ENCODE peak calls at places on chromosomes 3 and 15, in six cellular contexts. B is H9, J is IMR-90, P is neuronal stem cell, G is H1, F is trophoblast cell. Y is an unnamed sample.
A peak's percentile ranks its signal among the peaks of the same experiment; 100 is the strongest.

GRCh38 chr15:73386886-73387506 is 18.2 kb upstream of the HCN4 start:
- DNase-seq in B (no peak), J (no peak), P (no peak), G (no peak), F (no peak), Y (no peak)

GRCh38 chr3:125317761-125318496 is 57.2 kb downstream of the ZNF148 start:
- DNase-seq in B (no peak), J (peak; percentile 61), P (no peak), G (no peak), F (no peak), Y (no peak)

GRCh38 chr15:59160880-59161593 is 45.6 kb upstream of the LDHAL6B start:
- DNase-seq in B (peak; percentile 83), J (peak; percentile 20), P (no peak), G (peak; percentile 73), F (no peak), Y (peak; percentile 34)

GRCh38 chr3:127288921-127289645 is 1.2 kb upstream of the PRR20G start:
- DNase-seq in B (peak; percentile 64), J (no peak), P (no peak), G (no peak), F (no peak), Y (no peak)

GRCh38 chr3:185623909-185624308 is 37.8 kb downstream of the SENP2 start:
- DNase-seq in B (no peak), J (peak; percentile 20), P (no peak), G (no peak), F (no peak), Y (no peak)

GRCh38 chr3:186668426-186668825 is 2.6 kb downstream of the HRG start:
- DNase-seq in B (no peak), J (no peak), P (no peak), G (peak; percentile 16), F (no peak), Y (no peak)

GRCh38 chr3:188584958-188585689 is 431.2 kb downstream of the LPP start:
- DNase-seq in B (no peak), J (peak; percentile 10), P (no peak), G (no peak), F (no peak), Y (peak; percentile 20)

GRCh38 chr3:186783731-186784515 is 546 bp downstream of the EIF4A2 start:
- DNase-seq in B (peak; percentile 58), J (peak; percentile 64), P (peak; percentile 70), G (peak; percentile 66), F (peak; percentile 72), Y (peak; percentile 82)

GRCh38 chr3:45890405-45890804 is 4.1 kb downstream of the CCR9 start:
- DNase-seq in B (no peak), J (no peak), P (no peak), G (no peak), F (no peak), Y (no peak)

GRCh38 chr3:31135546-31135945 is 241.1 kb upstream of the GADL1 start:
- DNase-seq in B (no peak), J (no peak), P (no peak), G (no peak), F (no peak), Y (no peak)

GRCh38 chr3:134614955-134615354 is 35.9 kb downstream of the KY start:
- DNase-seq in B (no peak), J (peak; percentile 41), P (no peak), G (no peak), F (no peak), Y (peak; percentile 7)

GRCh38 chr3:120169407-120169806 is 75.2 kb upstream of the GSK3B start:
- DNase-seq in B (no peak), J (no peak), P (no peak), G (no peak), F (no peak), Y (no peak)

GRCh38 chr15:73873889-73874511 is 636 bp downstream of the TBC1D21 start:
- DNase-seq in B (peak; percentile 24), J (peak; percentile 68), P (peak; percentile 41), G (no peak), F (peak; percentile 26), Y (peak; percentile 62)

GRCh38 chr3:194138732-194139084 is 2.8 kb downstream of the HES1 start:
- DNase-seq in B (no peak), J (peak; percentile 56), P (no peak), G (no peak), F (no peak), Y (no peak)

GRCh38 chr15:85752591-85752990 is 42.1 kb downstream of the KLHL25 start:
- DNase-seq in B (peak; percentile 32), J (no peak), P (no peak), G (no peak), F (no peak), Y (no peak)

GRCh38 chr15:100918690-100919480 is at the start of gene LRRK1:
- DNase-seq in B (no peak), J (peak; percentile 40), P (no peak), G (peak; percentile 66), F (peak; percentile 23), Y (peak; percentile 55)

GRCh38 chr3:65170357-65171090 is 482.7 kb upstream of the ADAMTS9 start:
- DNase-seq in B (no peak), J (peak; percentile 85), P (no peak), G (no peak), F (peak; percentile 21), Y (peak; percentile 87)

GRCh38 chr3:37962906-37963486 is 27.6 kb upstream of the VILL start:
- DNase-seq in B (no peak), J (no peak), P (no peak), G (no peak), F (no peak), Y (no peak)

GRCh38 chr3:55935241-55935640 is 448.1 kb upstream of the WNT5A start:
- DNase-seq in B (no peak), J (no peak), P (no peak), G (no peak), F (no peak), Y (no peak)

GRCh38 chr15:79978694-79979519 is 7.9 kb upstream of the BCL2A1 start:
- DNase-seq in B (no peak), J (peak; percentile 89), P (no peak), G (no peak), F (no peak), Y (peak; percentile 29)

GRCh38 chr3:124972457-124972856 is 37.9 kb upstream of the MUC13 start:
- DNase-seq in B (no peak), J (no peak), P (no peak), G (no peak), F (no peak), Y (no peak)

GRCh38 chr3:106699093-106699492 is 678.1 kb upstream of the CCDC54 start:
- DNase-seq in B (no peak), J (no peak), P (peak; percentile 8), G (no peak), F (no peak), Y (no peak)

GRCh38 chr3:139222100-139222657 is 121.6 kb upstream of the MRPS22 start:
- DNase-seq in B (no peak), J (no peak), P (no peak), G (peak; percentile 19), F (no peak), Y (no peak)

GRCh38 chr3:133745981-133746721 is at the start of gene TF:
- DNase-seq in B (no peak), J (no peak), P (no peak), G (no peak), F (no peak), Y (no peak)

GRCh38 chr3:147458995-147459704 is 50.0 kb downstream of the ZIC1 start:
- DNase-seq in B (no peak), J (no peak), P (no peak), G (no peak), F (no peak), Y (no peak)

GRCh38 chr3:191358929-191359328 is 28.6 kb upstream of the UTS2B start:
- DNase-seq in B (no peak), J (no peak), P (no peak), G (no peak), F (no peak), Y (no peak)

GRCh38 chr3:126127904-126128303 is 44.0 kb upstream of the SLC41A3 start:
- DNase-seq in B (peak; percentile 20), J (no peak), P (no peak), G (peak; percentile 33), F (no peak), Y (no peak)

GRCh38 chr3:41652931-41653330 is 309.0 kb downstream of the ULK4 start:
- DNase-seq in B (no peak), J (peak; percentile 20), P (no peak), G (no peak), F (peak; percentile 58), Y (no peak)

GRCh38 chr15:90160781-90161727 is 40.1 kb upstream of the SEMA4B start:
- DNase-seq in B (peak; percentile 88), J (no peak), P (no peak), G (peak; percentile 55), F (no peak), Y (no peak)

GRCh38 chr15:78404125-78404524 is 33.9 kb upstream of the IREB2 start:
- DNase-seq in B (no peak), J (no peak), P (no peak), G (no peak), F (no peak), Y (no peak)
- H3K14ac ChIP-seq in B (no peak overlapping the region), J (no peak overlapping the region), P (no peak overlapping the region), G (no peak overlapping the region), F (no peak overlapping the region), Y (no peak overlapping the region)

GRCh38 chr3:25944328-25944727 is 154.4 kb downstream of the OXSM start:
- DNase-seq in B (no peak), J (no peak), P (no peak), G (no peak), F (no peak), Y (no peak)

GRCh38 chr3:25940935-25941334 is 151.0 kb downstream of the OXSM start:
- DNase-seq in B (no peak), J (no peak), P (no peak), G (no peak), F (no peak), Y (no peak)

GRCh38 chr3:25938566-25939325 is 148.9 kb downstream of the OXSM start:
- DNase-seq in B (no peak), J (no peak), P (no peak), G (no peak), F (no peak), Y (no peak)
- H4K91ac ChIP-seq in B (no peak overlapping the region), J (no peak overlapping the region), P (no peak overlapping the region), G (no peak overlapping the region), F (no peak overlapping the region), Y (no peak overlapping the region)

GRCh38 chr3:20736287-20736686 is 550.3 kb upstream of the SGO1 start:
- DNase-seq in B (no peak), J (no peak), P (no peak), G (no peak), F (no peak), Y (no peak)
- H2BK120ac ChIP-seq in B (no peak overlapping the region), J (no peak overlapping the region), P (no peak overlapping the region), G (no peak overlapping the region), F (no peak overlapping the region), Y (no peak overlapping the region)

GRCh38 chr3:161957467-161957866 is 460.9 kb downstream of the OTOL1 start:
- DNase-seq in B (no peak), J (peak; percentile 19), P (no peak), G (no peak), F (no peak), Y (peak; percentile 18)
- H3K14ac ChIP-seq in B (no peak overlapping the region), J (no peak overlapping the region), P (no peak overlapping the region), G (no peak overlapping the region), F (no peak overlapping the region), Y (no peak overlapping the region)

DNA sequence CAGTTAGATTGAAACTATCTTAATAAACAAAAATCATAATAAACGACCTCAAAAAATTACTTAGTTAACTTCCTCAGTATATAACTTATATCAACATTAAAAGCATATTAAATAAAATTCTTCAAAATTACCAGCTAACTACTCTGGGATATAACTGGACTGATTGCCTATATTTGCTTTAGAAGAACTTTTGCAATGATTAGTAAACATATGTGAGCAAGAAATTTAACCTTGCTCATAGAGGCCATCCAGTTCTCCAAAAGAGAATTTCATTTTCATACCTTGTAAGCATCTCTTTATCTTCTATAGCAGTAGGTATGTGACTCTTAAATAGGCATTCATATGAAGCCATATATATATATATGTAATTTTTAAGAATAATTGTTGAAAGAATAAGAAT is 24.9 kb downstream of the MBNL1 start:
- DNase-seq in B (no peak), J (no peak), P (no peak), G (no peak), F (no peak), Y (no peak)
- H4K91ac ChIP-seq in B (no peak overlapping the region), J (no peak overlapping the region), P (no peak overlapping the region), G (no peak overlapping the region), F (no peak overlapping the region), Y (no peak overlapping the region)

Y was measured in mesenchymal stem cell.